ENCODE peak calls at places on chromosomes 13 and 19, in four cellular contexts. One of them, this sample, is unnamed.

GRCh38 chr13:94917814-94918213 is 205.5 kb upstream of the SOX21 start:
- DNase-seq in nephron progenitor cell: peak
- DNase-seq in Daoy: no peak
- DNase-seq in T-helper 9 cell: no peak
- DNase-seq in this sample: no peak

GRCh38 chr13:95296326-95296939 is 4.8 kb downstream of the ABCC4 start:
- DNase-seq in nephron progenitor cell: peak
- DNase-seq in Daoy: peak
- DNase-seq in T-helper 9 cell: peak
- DNase-seq in this sample: no peak

GRCh38 chr13:77724092-77724491 is 26.6 kb downstream of the SLAIN1 start:
- DNase-seq in nephron progenitor cell: no peak
- DNase-seq in T-helper 9 cell: no peak
- DNase-seq in Daoy: no peak
- DNase-seq in this sample: no peak

GRCh38 chr19:17121736-17122293 is 46.2 kb downstream of the MYO9B start:
- DNase-seq in T-helper 9 cell: no peak
- DNase-seq in Daoy: peak
- DNase-seq in nephron progenitor cell: no peak
- DNase-seq in this sample: no peak

GRCh38 chr13:100521912-100522490 is 66.6 kb downstream of the GGACT start:
- DNase-seq in T-helper 9 cell: no peak
- DNase-seq in nephron progenitor cell: no peak
- DNase-seq in Daoy: no peak
- DNase-seq in this sample: peak

GRCh38 chr19:14495678-14496028 is 274 bp downstream of the GIPC1 start:
- DNase-seq in Daoy: no peak
- DNase-seq in nephron progenitor cell: no peak
- DNase-seq in T-helper 9 cell: no peak
- DNase-seq in this sample: no peak

GRCh38 chr19:40400521-40400920 is 10.5 kb upstream of the HIPK4 start:
- DNase-seq in Daoy: no peak
- DNase-seq in nephron progenitor cell: no peak
- DNase-seq in T-helper 9 cell: no peak
- DNase-seq in this sample: no peak

GRCh38 chr13:19864018-19864338 is 529 bp upstream of the ZMYM5 start:
- DNase-seq in Daoy: peak
- DNase-seq in T-helper 9 cell: peak
- DNase-seq in nephron progenitor cell: peak
- DNase-seq in this sample: no peak

GRCh38 chr13:110817143-110817542 is 97.7 kb downstream of the ANKRD10 start:
- DNase-seq in nephron progenitor cell: no peak
- DNase-seq in Daoy: no peak
- DNase-seq in T-helper 9 cell: no peak
- DNase-seq in this sample: no peak

GRCh38 chr19:23241433-23241832 is 8.8 kb downstream of the ZNF724 start:
- DNase-seq in T-helper 9 cell: no peak
- DNase-seq in nephron progenitor cell: no peak
- DNase-seq in Daoy: no peak
- DNase-seq in this sample: no peak

GRCh38 chr13:44271915-44272341 is 101.7 kb upstream of the SERP2 start:
- DNase-seq in Daoy: no peak
- DNase-seq in nephron progenitor cell: no peak
- DNase-seq in T-helper 9 cell: no peak
- DNase-seq in this sample: no peak

GRCh38 chr19:13427273-13428051 is 78.8 kb downstream of the CACNA1A start:
- DNase-seq in nephron progenitor cell: no peak
- DNase-seq in Daoy: no peak
- DNase-seq in T-helper 9 cell: no peak
- DNase-seq in this sample: no peak

GRCh38 chr13:99265162-99265822 is 7.1 kb upstream of the GPR18 start:
- DNase-seq in T-helper 9 cell: no peak
- DNase-seq in nephron progenitor cell: no peak
- DNase-seq in Daoy: no peak
- DNase-seq in this sample: no peak

GRCh38 chr19:3098515-3099346 is 4.6 kb downstream of the GNA11 start:
- DNase-seq in Daoy: no peak
- DNase-seq in nephron progenitor cell: no peak
- DNase-seq in T-helper 9 cell: no peak
- DNase-seq in this sample: no peak

GRCh38 chr19:32662186-32662585 is 12.8 kb downstream of the ANKRD27 start:
- DNase-seq in Daoy: peak
- DNase-seq in T-helper 9 cell: no peak
- DNase-seq in nephron progenitor cell: no peak
- DNase-seq in this sample: no peak

GRCh38 chr13:33639640-33640080 is 178.3 kb upstream of the RFC3 start:
- DNase-seq in nephron progenitor cell: no peak
- DNase-seq in T-helper 9 cell: no peak
- DNase-seq in Daoy: no peak
- DNase-seq in this sample: no peak

GRCh38 chr13:112726018-112726767 is 36.4 kb downstream of the ATP11A start:
- DNase-seq in Daoy: no peak
- DNase-seq in T-helper 9 cell: no peak
- DNase-seq in nephron progenitor cell: no peak
- DNase-seq in this sample: no peak

GRCh38 chr13:41562083-41562482 is 104.7 kb downstream of the RGCC start:
- DNase-seq in nephron progenitor cell: no peak
- DNase-seq in Daoy: peak
- DNase-seq in T-helper 9 cell: no peak
- DNase-seq in this sample: no peak

GRCh38 chr13:102907886-102908515 is 62.2 kb downstream of the ERCC5 start:
- DNase-seq in Daoy: no peak
- DNase-seq in T-helper 9 cell: no peak
- DNase-seq in nephron progenitor cell: no peak
- DNase-seq in this sample: no peak

GRCh38 chr13:61002686-61003085 is 413.0 kb downstream of the PCDH20 start:
- DNase-seq in nephron progenitor cell: no peak
- DNase-seq in Daoy: no peak
- DNase-seq in T-helper 9 cell: no peak
- DNase-seq in this sample: no peak

GRCh38 chr13:71865858-71866172 is 1.2 kb downstream of the DACH1 start:
- DNase-seq in T-helper 9 cell: no peak
- DNase-seq in Daoy: no peak
- DNase-seq in nephron progenitor cell: no peak
- DNase-seq in this sample: no peak

GRCh38 chr19:41025411-41025810 is 34.3 kb downstream of the CYP2B6 start:
- DNase-seq in nephron progenitor cell: no peak
- DNase-seq in T-helper 9 cell: no peak
- DNase-seq in Daoy: no peak
- DNase-seq in this sample: no peak

GRCh38 chr13:96492758-96493157 is 402.9 kb downstream of the HS6ST3 start:
- DNase-seq in Daoy: no peak
- DNase-seq in T-helper 9 cell: no peak
- DNase-seq in nephron progenitor cell: no peak
- DNase-seq in this sample: peak

GRCh38 chr19:55340144-55340783 is 588 bp downstream of the KMT5C start:
- DNase-seq in nephron progenitor cell: no peak
- DNase-seq in Daoy: no peak
- DNase-seq in T-helper 9 cell: peak
- DNase-seq in this sample: no peak

GRCh38 chr19:32814046-32814445 is 55.5 kb downstream of the SLC7A9 start:
- DNase-seq in nephron progenitor cell: no peak
- DNase-seq in T-helper 9 cell: no peak
- DNase-seq in Daoy: no peak
- DNase-seq in this sample: no peak

GRCh38 chr13:20363162-20363561 is 131.0 kb upstream of the GJB6 start:
- DNase-seq in T-helper 9 cell: no peak
- DNase-seq in nephron progenitor cell: no peak
- DNase-seq in Daoy: no peak
- DNase-seq in this sample: no peak

GRCh38 chr19:33772858-33773180 is 23.9 kb upstream of the KCTD15 start:
- DNase-seq in nephron progenitor cell: no peak
- DNase-seq in T-helper 9 cell: no peak
- DNase-seq in Daoy: no peak
- DNase-seq in this sample: no peak

GRCh38 chr19:6730941-6731670 is 6.3 kb downstream of the GPR108 start:
- DNase-seq in Daoy: no peak
- DNase-seq in T-helper 9 cell: no peak
- DNase-seq in nephron progenitor cell: no peak
- DNase-seq in this sample: no peak

GRCh38 chr13:113305208-113305607 is 8.2 kb downstream of the LAMP1 start:
- DNase-seq in Daoy: peak
- DNase-seq in T-helper 9 cell: no peak
- DNase-seq in nephron progenitor cell: no peak
- DNase-seq in this sample: no peak

GRCh38 chr13:37647038-37647650 is 48.6 kb upstream of the POSTN start:
- DNase-seq in T-helper 9 cell: no peak
- DNase-seq in nephron progenitor cell: no peak
- DNase-seq in Daoy: no peak
- DNase-seq in this sample: no peak

GRCh38 chr13:44874886-44875630 is 114.2 kb downstream of the NUFIP1 start:
- DNase-seq in T-helper 9 cell: no peak
- DNase-seq in Daoy: peak
- DNase-seq in nephron progenitor cell: no peak
- DNase-seq in this sample: no peak

GRCh38 chr19:45526143-45526542 is 18.9 kb downstream of the VASP start:
- DNase-seq in T-helper 9 cell: no peak
- DNase-seq in Daoy: peak
- DNase-seq in nephron progenitor cell: peak
- DNase-seq in this sample: peak

GRCh38 chr19:14519860-14520407 is 1.7 kb upstream of the DNAJB1 start:
- DNase-seq in Daoy: peak
- DNase-seq in T-helper 9 cell: no peak
- DNase-seq in nephron progenitor cell: no peak
- DNase-seq in this sample: no peak